ENCODE peak calls at places on chromosomes 11 and 22, in four cellular contexts. M is cardiac muscle cell, U is lower lobe of right lung, K is lung. R is an unnamed sample. For H3K27me3, the result is how much of the 10 kb centered on the place peaks cover.

GRCh38 chr11:73818838-73819237 is 31.2 kb downstream of the MRPL48 start:
- DNase-seq in M (peak), U (no peak), K (no peak), R (no peak)

GRCh38 chr11:61129608-61130523 is 27.6 kb downstream of the CD5 start:
- DNase-seq in M (peak), U (peak), K (peak), R (peak)

GRCh38 chr11:105132716-105133511 is 6.7 kb downstream of the CARD18 start:
- DNase-seq in M (peak), U (no peak), K (no peak), R (peak)

GRCh38 chr11:133993921-133994320 is 37.2 kb upstream of the IGSF9B start:
- DNase-seq in M (no peak), U (no peak), K (no peak), R (no peak)

GRCh38 chr11:111945198-111945597 is 8.1 kb downstream of the DIXDC1 start:
- DNase-seq in M (no peak), U (no peak), K (no peak), R (no peak)

GRCh38 chr11:23359297-23359696 is 499.0 kb upstream of the CCDC179 start:
- DNase-seq in M (peak), U (no peak), K (no peak), R (peak)

GRCh38 chr11:117817213-117818035 is 7.1 kb downstream of the FXYD2 start:
- DNase-seq in M (peak), U (peak), K (peak), R (peak)

GRCh38 chr11:75481602-75482309 is 44.0 kb downstream of the GDPD5 start:
- DNase-seq in M (no peak), U (no peak), K (no peak), R (no peak)

GRCh38 chr22:31144223-31144622 is 3.9 kb upstream of the PLA2G3 start:
- DNase-seq in M (peak), U (no peak), K (no peak), R (peak)

GRCh38 chr11:93484716-93485115 is 58.5 kb downstream of the SMCO4 start:
- DNase-seq in M (peak), U (no peak), K (no peak), R (no peak)

GRCh38 chr11:131773626-131774025 is 403.2 kb downstream of the NTM start:
- DNase-seq in M (peak), U (no peak), K (no peak), R (no peak)

GRCh38 chr11:128297111-128297651 is 290.2 kb downstream of the ETS1 start:
- DNase-seq in M (no peak), U (no peak), K (no peak), R (no peak)

GRCh38 chr11:78239781-78240180 is 51.1 kb downstream of the USP35 start:
- DNase-seq in M (no peak), U (no peak), K (no peak), R (no peak)

DNA sequence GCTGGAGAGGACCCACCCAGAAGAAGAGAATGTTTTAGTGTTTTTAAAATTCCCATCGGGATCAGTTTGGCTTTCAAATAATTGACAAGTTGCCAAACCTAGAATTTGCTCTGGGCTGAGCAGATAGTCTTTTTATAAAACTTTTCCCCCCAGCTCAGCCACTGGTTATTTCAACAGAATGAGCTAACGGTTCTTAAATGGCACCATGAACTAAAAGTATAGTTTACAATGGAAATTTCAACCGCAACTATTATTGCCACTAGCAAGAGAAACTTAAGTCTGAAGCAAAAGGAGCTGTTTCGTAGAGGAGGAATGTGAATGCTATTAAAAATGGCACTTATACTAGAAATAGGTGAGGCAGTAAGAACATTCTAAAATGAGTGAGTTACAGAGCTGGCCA is 3.4 kb downstream of the DKK3 start:
- DNase-seq in M (no peak), U (no peak), K (no peak), R (no peak)
- H3K27me3 ChIP-seq in M (under half), U (under half), K (under half), R (under half)

GRCh38 chr11:13384837-13385417 is 78.1 kb downstream of the BTBD10 start:
- DNase-seq in M (peak), U (no peak), K (no peak), R (peak)
- TF ChIP-seq CTCF in M (peak), U (peak), K (peak), R (peak)

DNA sequence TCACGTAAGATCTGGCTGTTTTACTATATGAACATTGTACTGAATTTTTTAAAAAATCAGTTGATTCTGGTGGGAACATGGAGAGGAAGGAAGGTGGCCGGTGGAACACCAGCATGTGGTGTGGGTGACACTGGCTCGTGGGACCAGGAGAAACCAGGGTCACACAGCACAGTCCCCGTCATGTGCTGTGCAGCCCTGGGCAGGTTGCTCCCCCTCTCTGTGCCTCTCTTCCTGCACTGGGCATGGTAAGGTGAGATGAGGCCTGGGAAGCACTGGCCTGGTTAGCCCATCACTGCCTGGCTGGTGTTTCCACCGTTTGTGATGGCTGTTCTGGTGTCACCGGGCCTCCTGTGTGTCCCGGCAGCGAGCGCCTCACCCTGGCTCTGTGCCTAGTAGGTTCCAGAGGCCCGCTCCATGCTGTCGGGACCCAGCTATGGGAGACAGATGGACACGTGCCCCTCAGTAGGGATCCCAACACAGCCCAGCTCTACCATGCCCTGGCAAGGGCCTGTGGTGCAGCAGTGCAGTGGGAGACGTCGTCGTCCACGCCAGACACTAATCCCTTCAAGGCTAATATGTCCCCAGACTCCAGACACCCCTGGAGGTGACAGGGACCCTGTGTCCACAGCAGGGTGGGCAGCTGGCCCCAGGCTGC is 88.2 kb upstream of the LINC01488 start:
- DNase-seq in M (no peak), U (no peak), K (no peak), R (no peak)
- H3K27me3 ChIP-seq in M (under half), U (under half), K (under half), R (under half)

GRCh38 chr11:126969865-126970479 is 30.6 kb downstream of the KIRREL3 start:
- DNase-seq in M (peak), U (no peak), K (no peak), R (peak)
- TF ChIP-seq CTCF in M (peak), U (peak), K (no peak), R (peak)

GRCh38 chr22:48372395-48372794 is 1455.3 kb downstream of the BRD1 start:
- DNase-seq in M (no peak), U (no peak), K (no peak), R (no peak)

GRCh38 chr22:48370508-48371325 is 1457.0 kb downstream of the BRD1 start:
- DNase-seq in M (no peak), U (no peak), K (no peak), R (no peak)

GRCh38 chr22:48373626-48374173 is 1454.0 kb downstream of the BRD1 start:
- DNase-seq in M (no peak), U (no peak), K (no peak), R (no peak)

GRCh38 chr22:48369789-48370507 is 1457.7 kb downstream of the BRD1 start:
- DNase-seq in M (no peak), U (no peak), K (peak), R (no peak)

DNA sequence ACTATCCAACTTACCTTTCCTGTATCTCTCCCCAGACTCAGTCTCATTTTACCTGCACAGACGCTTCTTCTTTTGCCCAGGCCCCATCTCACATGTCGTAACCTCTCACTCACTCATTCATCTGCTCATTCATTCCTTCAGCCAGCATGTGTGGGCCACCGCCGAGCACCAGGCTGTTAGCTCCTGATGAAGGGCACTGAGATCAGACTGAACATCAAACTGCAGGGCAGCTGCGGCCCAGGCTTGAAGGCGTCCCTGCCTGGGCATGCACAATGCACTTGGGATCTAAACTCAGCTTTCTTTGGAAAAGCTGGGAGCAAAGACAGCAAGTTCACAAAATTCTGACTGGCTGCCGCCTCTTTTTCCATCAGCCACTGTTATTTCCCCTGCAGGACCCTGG is 1456.3 kb downstream of the BRD1 start:
- DNase-seq in M (no peak), U (no peak), K (no peak), R (no peak)
- H3K27me3 ChIP-seq in M (under half), U (under half), K (under half), R (under half)

DNA sequence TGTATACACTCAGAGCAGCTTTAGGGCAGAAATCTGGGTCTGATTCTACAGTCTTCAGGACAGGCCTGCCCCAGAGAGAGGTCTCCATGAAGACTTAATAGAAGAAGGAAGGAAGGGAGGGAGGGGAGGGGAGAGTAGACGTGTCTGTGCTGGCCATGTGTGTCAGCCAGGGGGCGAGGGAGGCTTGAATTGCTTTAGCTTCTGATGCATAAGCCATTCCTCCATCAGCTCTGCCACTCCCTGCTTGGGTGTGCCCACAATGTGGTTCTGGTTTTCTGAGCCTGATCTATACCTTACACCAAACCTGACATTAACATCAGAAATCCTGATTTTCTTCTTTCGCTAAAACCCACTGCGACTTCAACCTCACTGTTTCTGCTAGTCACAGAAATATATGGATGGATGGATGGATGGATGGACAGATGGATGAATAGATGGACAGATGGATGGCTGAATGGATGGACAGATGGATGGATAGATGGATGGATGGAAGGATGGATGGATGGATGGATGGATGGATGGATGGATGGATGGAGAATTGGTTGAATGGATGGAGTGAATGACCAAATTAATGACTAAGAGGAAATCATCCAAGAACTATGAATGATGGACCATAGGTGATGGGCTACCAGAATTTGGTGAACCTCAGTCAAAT is 56.5 kb upstream of the PRDM11 start:
- DNase-seq in M (peak), U (no peak), K (no peak), R (peak)
- TF ChIP-seq CTCF in M (peak), U (no peak), K (no peak), R (peak)

DNA sequence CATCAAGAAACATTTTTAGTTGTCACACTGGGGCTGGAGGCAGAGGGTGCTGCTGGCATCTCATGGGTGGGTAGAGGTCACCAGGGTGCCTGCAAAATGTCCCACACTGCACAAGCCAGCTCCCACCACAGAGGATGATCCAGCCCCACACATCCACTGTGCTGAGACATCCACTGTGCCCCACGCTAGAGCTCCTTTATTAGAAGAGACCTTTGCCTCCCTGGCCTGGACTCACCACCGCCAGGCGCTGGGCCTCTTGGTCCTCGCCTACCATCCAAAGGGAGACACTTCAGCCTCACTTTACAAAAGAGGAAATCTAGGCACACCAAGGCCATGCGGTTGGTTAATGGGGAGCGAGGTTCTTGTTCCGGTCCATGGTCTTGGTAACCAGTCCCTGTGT is 3.4 kb upstream of the ANO1 start:
- DNase-seq in M (no peak), U (no peak), K (no peak), R (no peak)
- H3K27me3 ChIP-seq in M (half or more), U (under half), K (under half), R (under half)

GRCh38 chr11:65549088-65549487 is 9.1 kb downstream of the LTBP3 start:
- DNase-seq in M (no peak), U (no peak), K (no peak), R (no peak)

GRCh38 chr11:65554057-65554818 is 3.9 kb downstream of the LTBP3 start:
- DNase-seq in M (no peak), U (no peak), K (no peak), R (no peak)

GRCh38 chr11:65553301-65554001 is 4.7 kb downstream of the LTBP3 start:
- DNase-seq in M (no peak), U (no peak), K (no peak), R (no peak)

GRCh38 chr11:65552413-65552951 is 5.7 kb downstream of the LTBP3 start:
- DNase-seq in M (no peak), U (no peak), K (no peak), R (no peak)

DNA sequence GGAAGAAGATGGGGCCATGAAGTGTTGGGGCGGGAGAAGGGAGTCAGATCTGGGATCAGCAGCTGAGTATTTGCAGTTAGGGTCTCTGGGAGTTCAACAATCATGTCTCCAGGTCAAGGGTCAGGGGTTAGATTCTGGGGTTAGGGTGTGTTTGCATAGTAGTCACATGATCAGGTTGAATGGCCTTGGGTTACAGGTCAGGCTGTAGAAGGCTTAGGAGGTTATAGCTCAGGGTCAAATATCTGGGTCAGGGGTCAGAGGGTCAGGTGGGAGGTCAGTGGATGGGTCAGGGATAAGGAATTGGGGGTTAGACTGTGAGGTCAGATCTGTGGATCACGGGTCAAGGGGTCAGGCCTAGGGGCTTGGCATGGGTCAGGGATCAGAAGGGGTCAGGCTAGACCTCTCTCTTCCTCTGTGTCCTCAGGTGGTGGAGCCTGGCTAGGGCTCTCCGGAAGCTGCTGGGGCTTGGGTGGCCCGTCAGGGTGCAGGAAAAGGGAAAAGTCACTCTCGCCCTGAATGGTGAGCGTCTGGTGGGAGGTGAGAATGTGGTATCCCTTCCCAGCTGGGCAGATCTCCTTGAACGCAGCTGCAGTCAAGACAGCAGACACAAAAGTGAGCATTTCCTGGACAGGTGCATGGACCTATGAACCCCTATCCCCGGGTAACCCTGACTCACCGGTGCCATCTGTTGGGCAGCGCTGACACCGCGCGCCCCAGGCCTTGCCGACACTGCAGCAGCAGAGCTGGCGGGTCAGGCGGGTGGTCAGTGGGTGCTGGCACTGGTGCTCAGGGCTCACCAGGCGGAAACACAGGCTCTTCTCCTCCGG is 6.4 kb downstream of the LTBP3 start:
- DNase-seq in M (no peak), U (peak), K (peak), R (no peak)
- TF ChIP-seq CTCF in M (peak), U (peak), K (peak), R (peak)

DNA sequence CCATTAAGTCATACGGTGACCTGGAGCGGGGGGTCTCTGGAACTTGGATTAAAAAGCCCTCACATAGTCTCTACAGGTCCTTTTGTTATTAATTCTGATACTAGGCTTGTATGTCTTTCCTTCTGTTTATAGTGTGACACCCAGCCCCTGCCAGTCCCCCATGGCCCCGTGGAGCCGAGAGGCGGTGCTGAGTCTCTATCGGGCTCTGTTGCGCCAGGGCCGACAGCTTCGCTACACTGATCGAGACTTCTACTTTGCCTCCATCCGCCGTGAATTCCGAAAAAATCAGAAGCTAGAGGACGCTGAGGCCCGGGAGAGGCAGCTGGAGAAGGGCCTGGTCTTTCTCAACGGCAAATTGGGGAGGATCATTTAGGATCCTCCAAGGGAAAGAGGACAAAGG is 2.0 kb downstream of the MIEF1 start:
- DNase-seq in M (no peak), U (peak), K (no peak), R (no peak)
- H3K27me3 ChIP-seq in M (under half), U (under half), K (under half), R (under half)